ENCODE peak calls at places on chromosomes 7 and 10, in four cellular contexts. F is dorsolateral prefrontal cortex, J is NCI-H2029, L is astrocyte of the spinal cord. N is an unnamed sample.
A peak's percentile ranks its signal among the peaks of the same experiment; 100 is the strongest.

GRCh38 chr7:146503844-146504243 is 387.2 kb downstream of the CNTNAP2 start:
- DNase-seq in F (no peak), J (no peak), L (no peak), N (no peak)

GRCh38 chr7:29479606-29480200 is 83.9 kb upstream of the PRR15 start:
- DNase-seq in F (peak; percentile 65), J (no peak), L (no peak), N (peak; percentile 73)

GRCh38 chr10:7587168-7587864 is 79.5 kb downstream of the ITIH5 start:
- DNase-seq in J (no peak), L (no peak), F (no peak), N (no peak)

GRCh38 chr10:75186310-75186709 is 24.3 kb upstream of the VDAC2 start:
- DNase-seq in L (no peak), J (no peak), F (no peak), N (no peak)

GRCh38 chr10:34356463-34356862 is 458.6 kb downstream of the PARD3 start:
- DNase-seq in F (no peak), L (no peak), J (no peak), N (no peak)

GRCh38 chr10:52918714-52919316 is 146.2 kb upstream of the MBL2 start:
- DNase-seq in F (no peak), L (no peak), J (no peak), N (no peak)

GRCh38 chr7:12524794-12525386 is 45.6 kb upstream of the SCIN start:
- DNase-seq in F (no peak), J (peak; percentile 43), L (peak; percentile 79), N (no peak)

GRCh38 chr7:3075441-3075840 is 31.8 kb upstream of the CARD11 start:
- DNase-seq in J (no peak), L (no peak), F (no peak), N (no peak)

GRCh38 chr7:115183431-115184057 is 261.6 kb downstream of the MDFIC start:
- DNase-seq in J (no peak), F (no peak), L (peak; percentile 14), N (no peak)

GRCh38 chr10:110141747-110142625 is 65.4 kb upstream of the MXI1 start:
- DNase-seq in F (no peak), L (no peak), J (peak; percentile 26), N (no peak)

GRCh38 chr10:100330128-100330527 is at the start of gene PKD2L1:
- DNase-seq in J (no peak), L (no peak), F (no peak), N (no peak)

GRCh38 chr7:24299192-24299591 is 15.2 kb downstream of the NPY start:
- DNase-seq in L (no peak), J (no peak), F (no peak), N (no peak)

GRCh38 chr10:111973306-111973705 is 210.3 kb downstream of the GPAM start:
- DNase-seq in F (no peak), J (no peak), L (no peak), N (no peak)

GRCh38 chr10:118504044-118504944 is 91.2 kb downstream of the PRLHR start:
- DNase-seq in J (no peak), F (no peak), L (peak; percentile 34), N (no peak)

GRCh38 chr7:28389504-28390385 is 22.6 kb upstream of the CREB5 start:
- DNase-seq in J (peak; percentile 44), L (peak; percentile 85), F (no peak), N (no peak)

GRCh38 chr7:140404565-140405080 is 765 bp downstream of the RAB19 start:
- DNase-seq in F (no peak), J (peak; percentile 13), L (no peak), N (no peak)

GRCh38 chr7:108071551-108071950 is 58.6 kb downstream of the LAMB4 start:
- DNase-seq in L (no peak), J (no peak), F (no peak), N (peak; percentile 59)

GRCh38 chr7:90384433-90384832 is 18.8 kb upstream of the CLDN12 start:
- DNase-seq in F (no peak), J (no peak), L (peak; percentile 14), N (no peak)

GRCh38 chr10:28595618-28596017 is 62.7 kb downstream of the WAC start:
- DNase-seq in J (no peak), L (peak; percentile 37), F (no peak), N (no peak)

GRCh38 chr10:103493911-103494877 is 689 bp downstream of the NEURL1 start:
- DNase-seq in L (no peak), J (no peak), F (peak; percentile 28), N (peak; percentile 29)

GRCh38 chr10:14468022-14468421 is 137.3 kb upstream of the FRMD4A start:
- DNase-seq in F (no peak), L (peak; percentile 10), J (no peak), N (no peak)

GRCh38 chr7:70730451-70731110 is 401.4 kb upstream of the GALNT17 start:
- DNase-seq in F (no peak), J (no peak), L (no peak), N (no peak)

GRCh38 chr10:43375401-43376020 is 4.1 kb downstream of the FXYD4 start:
- DNase-seq in F (no peak), J (no peak), L (no peak), N (no peak)

GRCh38 chr10:103752680-103753248 is 102.6 kb downstream of the SH3PXD2A start:
- DNase-seq in J (no peak), L (no peak), F (no peak), N (no peak)

GRCh38 chr7:101941481-101942383 is 124.3 kb downstream of the CUX1 start:
- DNase-seq in F (no peak), L (peak; percentile 85), J (no peak), N (no peak)

GRCh38 chr7:55160539-55160938 is 141.7 kb downstream of the EGFR start:
- DNase-seq in F (no peak), J (no peak), L (peak; percentile 85), N (no peak)

GRCh38 chr10:82969405-82969804 is 1094.4 kb downstream of the NRG3 start:
- DNase-seq in L (peak; percentile 43), J (no peak), F (no peak), N (no peak)

GRCh38 chr7:20665096-20665495 is 49.6 kb downstream of the ABCB5 start:
- DNase-seq in L (no peak), J (no peak), F (no peak), N (no peak)

GRCh38 chr7:91517408-91517807 is 253.2 kb downstream of the FZD1 start:
- DNase-seq in F (no peak), J (no peak), L (peak; percentile 38), N (no peak)